ENCODE peak calls at places on chromosomes 5 and 9, in four cellular contexts. One of them, this sample, is unnamed.
A peak's percentile ranks its signal among the peaks of the same experiment; 100 is the strongest.

GRCh38 chr5:172768573-172769323 is 2.2 kb downstream of the DUSP1 start:
- DNase-seq in fibroblast of lung: peak; percentile 78
- DNase-seq in tibial artery: no peak
- DNase-seq in cardiac muscle cell: no peak
- DNase-seq in this sample: no peak

GRCh38 chr5:9515451-9515850 is 30.4 kb downstream of the SEMA5A start:
- DNase-seq in cardiac muscle cell: peak; percentile 59
- DNase-seq in fibroblast of lung: no peak
- DNase-seq in tibial artery: no peak
- DNase-seq in this sample: no peak

GRCh38 chr5:65480306-65480865 is 1.3 kb downstream of the ADAMTS6 start:
- DNase-seq in cardiac muscle cell: peak; percentile 62
- DNase-seq in tibial artery: peak; percentile 86
- DNase-seq in fibroblast of lung: peak; percentile 91
- DNase-seq in this sample: peak; percentile 83

GRCh38 chr9:98955259-98955658 is 11.6 kb downstream of the COL15A1 start:
- DNase-seq in fibroblast of lung: no peak
- DNase-seq in tibial artery: no peak
- DNase-seq in cardiac muscle cell: no peak
- DNase-seq in this sample: no peak

GRCh38 chr9:88418715-88419540 is 30.7 kb downstream of the SPIN1 start:
- DNase-seq in tibial artery: no peak
- DNase-seq in fibroblast of lung: no peak
- DNase-seq in cardiac muscle cell: no peak
- DNase-seq in this sample: no peak

GRCh38 chr5:150213530-150213929 is 23.7 kb downstream of the SLC6A7 start:
- DNase-seq in cardiac muscle cell: no peak
- DNase-seq in tibial artery: no peak
- DNase-seq in fibroblast of lung: peak; percentile 58
- DNase-seq in this sample: no peak

GRCh38 chr9:133368249-133368881 is 7.5 kb downstream of the SURF4 start:
- DNase-seq in tibial artery: no peak
- DNase-seq in cardiac muscle cell: no peak
- DNase-seq in fibroblast of lung: no peak
- DNase-seq in this sample: no peak

GRCh38 chr5:37132646-37133045 is 116.5 kb downstream of the CPLANE1 start:
- DNase-seq in tibial artery: no peak
- DNase-seq in cardiac muscle cell: no peak
- DNase-seq in fibroblast of lung: no peak
- DNase-seq in this sample: peak; percentile 30

GRCh38 chr9:450561-450960 is 235.9 kb downstream of the DOCK8 start:
- DNase-seq in cardiac muscle cell: no peak
- DNase-seq in fibroblast of lung: no peak
- DNase-seq in tibial artery: no peak
- DNase-seq in this sample: no peak

GRCh38 chr5:25119654-25120053 is 474.9 kb upstream of the CDH10 start:
- DNase-seq in cardiac muscle cell: peak; percentile 7
- DNase-seq in fibroblast of lung: peak; percentile 5
- DNase-seq in tibial artery: no peak
- DNase-seq in this sample: no peak

GRCh38 chr9:37694355-37694754 is 43.6 kb downstream of the FRMPD1 start:
- DNase-seq in tibial artery: no peak
- DNase-seq in fibroblast of lung: no peak
- DNase-seq in cardiac muscle cell: no peak
- DNase-seq in this sample: no peak

GRCh38 chr5:124859027-124859426 is 112.6 kb upstream of the ZNF608 start:
- DNase-seq in cardiac muscle cell: no peak
- DNase-seq in fibroblast of lung: no peak
- DNase-seq in tibial artery: no peak
- DNase-seq in this sample: no peak

GRCh38 chr9:127886401-127886972 is 9.0 kb upstream of the AK1 start:
- DNase-seq in fibroblast of lung: no peak
- DNase-seq in tibial artery: no peak
- DNase-seq in cardiac muscle cell: no peak
- DNase-seq in this sample: no peak

GRCh38 chr9:106925392-106925791 is 62.4 kb downstream of the ZNF462 start:
- DNase-seq in cardiac muscle cell: no peak
- DNase-seq in tibial artery: no peak
- DNase-seq in fibroblast of lung: no peak
- DNase-seq in this sample: no peak
- H3K4me3 ChIP-seq in cardiac muscle cell: no peak overlapping the region
- H3K4me3 ChIP-seq in tibial artery: no peak overlapping the region
- H3K4me3 ChIP-seq in fibroblast of lung: no peak overlapping the region
- H3K4me3 ChIP-seq in this sample: no peak overlapping the region

GRCh38 chr5:179825655-179826182 is 5.0 kb downstream of the SQSTM1 start:
- DNase-seq in cardiac muscle cell: no peak
- DNase-seq in fibroblast of lung: no peak
- DNase-seq in tibial artery: no peak
- DNase-seq in this sample: no peak
- TF ChIP-seq CTCF in cardiac muscle cell: no peak
- TF ChIP-seq CTCF in fibroblast of lung: no peak
- TF ChIP-seq CTCF in tibial artery: no peak
- TF ChIP-seq CTCF in this sample: no peak

DNA sequence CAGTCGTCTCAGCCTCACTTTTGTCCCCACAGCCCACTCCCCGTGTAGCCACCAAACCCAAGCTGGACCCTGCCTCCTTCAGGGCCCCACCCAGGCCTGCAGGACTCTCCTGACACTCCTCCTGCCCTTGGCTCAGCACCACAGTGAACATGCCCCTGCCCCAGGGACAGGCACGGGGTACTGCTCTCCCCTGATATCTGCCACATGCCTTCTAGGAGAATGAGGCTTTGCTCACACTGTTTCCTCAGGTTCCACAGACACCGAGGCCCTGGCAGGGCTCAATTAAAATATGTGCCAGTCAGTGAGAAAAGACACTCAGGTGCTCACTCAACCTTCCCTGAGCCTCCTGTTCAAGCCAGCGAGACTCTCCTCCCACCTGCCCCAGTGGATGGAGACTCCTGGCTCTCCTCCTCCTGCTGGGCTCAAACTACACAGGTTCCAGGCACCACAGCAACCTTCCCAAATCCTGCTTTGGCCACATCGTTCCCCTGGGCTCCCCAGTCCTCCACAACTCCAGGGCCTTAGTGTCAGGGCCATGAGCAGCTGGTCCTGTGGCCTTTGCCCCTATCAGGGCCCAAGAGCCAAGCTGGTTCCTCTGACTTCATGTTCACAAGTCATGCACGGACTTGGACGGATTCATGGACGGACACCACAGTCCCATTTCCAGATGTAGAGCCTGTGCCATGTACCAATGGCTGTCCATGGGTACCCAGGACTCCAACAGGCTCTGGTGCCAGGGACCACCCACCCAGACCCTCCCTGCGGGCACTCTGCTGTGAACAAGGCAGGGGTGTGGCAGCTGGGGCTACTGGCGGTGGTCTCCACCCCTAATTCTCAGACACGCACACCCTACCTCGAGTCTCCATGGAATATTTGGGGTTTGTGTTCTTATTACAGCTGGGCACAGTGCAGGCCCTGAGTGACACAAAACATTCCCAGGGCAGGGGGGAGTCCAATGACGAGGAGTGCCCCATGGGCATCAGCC is 36.6 kb downstream of the BICD2 start:
- DNase-seq in fibroblast of lung: no peak
- DNase-seq in tibial artery: no peak
- DNase-seq in cardiac muscle cell: no peak
- DNase-seq in this sample: no peak
- H3K4me3 ChIP-seq in fibroblast of lung: no peak overlapping the region
- H3K4me3 ChIP-seq in tibial artery: no peak overlapping the region
- H3K4me3 ChIP-seq in cardiac muscle cell: no peak overlapping the region
- H3K4me3 ChIP-seq in this sample: no peak overlapping the region

DNA sequence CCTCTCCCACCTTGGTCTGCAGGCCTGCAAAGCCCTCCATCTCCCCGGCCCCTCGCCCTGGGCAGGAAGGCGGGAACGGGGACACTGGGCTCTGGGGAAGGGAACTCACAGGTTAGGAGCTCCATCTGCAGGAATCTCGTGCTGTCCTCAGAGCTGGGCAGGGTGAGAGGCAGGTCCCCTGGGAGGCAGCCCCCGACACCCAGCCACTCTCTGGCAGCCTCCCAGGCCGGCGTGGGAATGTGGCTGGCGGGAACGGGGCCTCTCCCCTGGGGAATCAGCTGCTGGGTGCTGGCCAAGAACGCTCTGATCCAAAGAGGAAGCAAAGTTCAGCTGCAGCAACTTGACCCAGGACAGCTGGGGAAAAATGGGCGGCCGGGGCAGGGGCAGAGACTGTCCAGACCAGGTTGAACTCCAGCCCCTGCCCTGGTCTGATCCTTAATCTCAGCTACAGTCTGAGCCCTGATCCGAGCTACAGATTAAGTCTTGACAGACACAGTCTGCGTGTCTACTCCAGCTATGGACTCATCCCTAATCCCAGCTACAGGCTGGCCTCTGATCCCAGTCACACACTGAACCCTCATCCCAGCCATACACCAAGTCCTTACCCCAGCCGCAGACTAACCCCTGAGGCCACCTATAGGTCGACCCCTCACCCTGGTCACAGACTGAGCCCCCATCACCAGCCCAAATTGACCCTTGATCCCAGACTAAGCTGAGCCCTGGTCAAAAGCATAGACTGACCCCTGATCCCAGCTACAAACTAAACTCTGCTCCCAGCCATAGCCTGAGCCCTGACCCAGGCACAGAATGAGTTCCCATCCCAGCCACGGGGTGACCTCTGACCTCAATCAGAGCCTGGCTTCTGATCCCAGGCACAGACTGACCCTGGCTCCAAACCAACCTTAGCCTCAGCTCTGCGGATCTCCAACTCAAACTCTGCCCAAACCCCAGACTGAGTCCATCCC is 37.3 kb upstream of the EGFL7 start:
- DNase-seq in tibial artery: peak; percentile 81
- DNase-seq in cardiac muscle cell: peak; percentile 79
- DNase-seq in fibroblast of lung: peak; percentile 67
- DNase-seq in this sample: no peak
- TF ChIP-seq CTCF in tibial artery: peak; percentile 42
- TF ChIP-seq CTCF in cardiac muscle cell: peak; percentile 48
- TF ChIP-seq CTCF in fibroblast of lung: peak; percentile 45
- TF ChIP-seq CTCF in this sample: peak; percentile 40

GRCh38 chr5:169296456-169297220 is 4.3 kb downstream of the SLIT3 start:
- DNase-seq in cardiac muscle cell: no peak
- DNase-seq in tibial artery: peak; percentile 85
- DNase-seq in fibroblast of lung: peak; percentile 84
- DNase-seq in this sample: no peak
- H3K4me3 ChIP-seq in cardiac muscle cell: no peak overlapping the region
- H3K4me3 ChIP-seq in tibial artery: no peak overlapping the region
- H3K4me3 ChIP-seq in fibroblast of lung: no peak overlapping the region
- H3K4me3 ChIP-seq in this sample: no peak overlapping the region

GRCh38 chr5:131256507-131256823 is 7.4 kb upstream of the CDC42SE2 start:
- DNase-seq in fibroblast of lung: no peak
- DNase-seq in cardiac muscle cell: no peak
- DNase-seq in tibial artery: no peak
- DNase-seq in this sample: no peak
- TF ChIP-seq CTCF in fibroblast of lung: no peak
- TF ChIP-seq CTCF in cardiac muscle cell: no peak
- TF ChIP-seq CTCF in tibial artery: no peak
- TF ChIP-seq CTCF in this sample: no peak

GRCh38 chr5:76954383-76954763 is 1.5 kb downstream of the CRHBP start:
- DNase-seq in tibial artery: no peak
- DNase-seq in fibroblast of lung: no peak
- DNase-seq in cardiac muscle cell: no peak
- DNase-seq in this sample: no peak
- H3K4me3 ChIP-seq in tibial artery: peak overlapping the region; percentile 42
- H3K4me3 ChIP-seq in fibroblast of lung: no peak overlapping the region
- H3K4me3 ChIP-seq in cardiac muscle cell: peak overlapping the region; percentile 43
- H3K4me3 ChIP-seq in this sample: no peak overlapping the region

This sample was measured in AG04450.